ENCODE peak calls at places on chromosomes 11 and 22, in six cellular contexts. One of them, this sample, is unnamed.
A peak's percentile ranks its signal among the peaks of the same experiment; 100 is the strongest.

GRCh38 chr11:12329169-12329568 is 48.2 kb upstream of the PARVA start:
- DNase-seq in fibroblast of lung: no peak
- DNase-seq in NB4: no peak
- DNase-seq in hepatocyte: no peak
- DNase-seq in IMR-90: no peak
- DNase-seq in nephron progenitor cell: no peak
- DNase-seq in this sample: no peak

GRCh38 chr22:46542011-46542985 is 4.9 kb upstream of the CELSR1 start:
- DNase-seq in nephron progenitor cell: peak; percentile 82
- DNase-seq in NB4: peak; percentile 87
- DNase-seq in hepatocyte: peak; percentile 87
- DNase-seq in IMR-90: peak; percentile 50
- DNase-seq in fibroblast of lung: peak; percentile 50
- DNase-seq in this sample: peak; percentile 49

GRCh38 chr11:12236744-12237101 is 126.3 kb downstream of the MICAL2 start:
- DNase-seq in IMR-90: no peak
- DNase-seq in fibroblast of lung: no peak
- DNase-seq in NB4: no peak
- DNase-seq in nephron progenitor cell: no peak
- DNase-seq in hepatocyte: no peak
- DNase-seq in this sample: no peak

GRCh38 chr11:85182437-85183109 is 444.6 kb downstream of the DLG2 start:
- DNase-seq in NB4: peak; percentile 42
- DNase-seq in nephron progenitor cell: peak; percentile 25
- DNase-seq in hepatocyte: peak; percentile 71
- DNase-seq in fibroblast of lung: peak; percentile 20
- DNase-seq in IMR-90: peak; percentile 35
- DNase-seq in this sample: no peak

GRCh38 chr11:5229388-5229787 is 2.5 kb upstream of the HBB start:
- DNase-seq in IMR-90: no peak
- DNase-seq in hepatocyte: no peak
- DNase-seq in nephron progenitor cell: no peak
- DNase-seq in fibroblast of lung: no peak
- DNase-seq in NB4: no peak
- DNase-seq in this sample: no peak

GRCh38 chr22:39917776-39918493 is 17.1 kb downstream of the GRAP2 start:
- DNase-seq in fibroblast of lung: peak; percentile 30
- DNase-seq in nephron progenitor cell: no peak
- DNase-seq in NB4: no peak
- DNase-seq in hepatocyte: no peak
- DNase-seq in IMR-90: no peak
- DNase-seq in this sample: no peak

GRCh38 chr11:134576721-134577171 is 164.7 kb upstream of the B3GAT1 start:
- DNase-seq in fibroblast of lung: no peak
- DNase-seq in NB4: no peak
- DNase-seq in IMR-90: no peak
- DNase-seq in nephron progenitor cell: no peak
- DNase-seq in hepatocyte: no peak
- DNase-seq in this sample: no peak

GRCh38 chr11:113369411-113369810 is 18.2 kb upstream of the ANKK1 start:
- DNase-seq in IMR-90: no peak
- DNase-seq in nephron progenitor cell: no peak
- DNase-seq in NB4: no peak
- DNase-seq in fibroblast of lung: no peak
- DNase-seq in hepatocyte: no peak
- DNase-seq in this sample: no peak

GRCh38 chr11:4191031-4191571 is 96.5 kb downstream of the RRM1 start:
- DNase-seq in fibroblast of lung: no peak
- DNase-seq in NB4: no peak
- DNase-seq in nephron progenitor cell: no peak
- DNase-seq in IMR-90: no peak
- DNase-seq in hepatocyte: no peak
- DNase-seq in this sample: no peak

GRCh38 chr11:132674161-132674560 is 858.1 kb downstream of the OPCML start:
- DNase-seq in fibroblast of lung: no peak
- DNase-seq in hepatocyte: no peak
- DNase-seq in nephron progenitor cell: no peak
- DNase-seq in NB4: no peak
- DNase-seq in IMR-90: no peak
- DNase-seq in this sample: no peak

GRCh38 chr22:45072322-45072903 is 62.6 kb upstream of the PHF21B start:
- DNase-seq in IMR-90: peak; percentile 81
- DNase-seq in NB4: no peak
- DNase-seq in fibroblast of lung: peak; percentile 48
- DNase-seq in hepatocyte: peak; percentile 63
- DNase-seq in nephron progenitor cell: peak; percentile 40
- DNase-seq in this sample: peak; percentile 45

GRCh38 chr11:10208045-10208674 is 85.9 kb downstream of the SBF2 start:
- DNase-seq in IMR-90: peak; percentile 64
- DNase-seq in NB4: peak; percentile 57
- DNase-seq in nephron progenitor cell: no peak
- DNase-seq in hepatocyte: peak; percentile 47
- DNase-seq in fibroblast of lung: peak; percentile 74
- DNase-seq in this sample: peak; percentile 42

GRCh38 chr22:24938741-24939341 is 7.7 kb downstream of the LHFPL7 start:
- DNase-seq in fibroblast of lung: peak; percentile 46
- DNase-seq in hepatocyte: peak; percentile 72
- DNase-seq in IMR-90: peak; percentile 25
- DNase-seq in NB4: peak; percentile 60
- DNase-seq in nephron progenitor cell: peak; percentile 39
- DNase-seq in this sample: peak; percentile 20

GRCh38 chr11:112694813-112695212 is 266.4 kb upstream of the NCAM1 start:
- DNase-seq in hepatocyte: no peak
- DNase-seq in fibroblast of lung: no peak
- DNase-seq in IMR-90: no peak
- DNase-seq in nephron progenitor cell: no peak
- DNase-seq in NB4: peak; percentile 5
- DNase-seq in this sample: no peak

GRCh38 chr22:26570126-26570525 is 19.8 kb downstream of the TPST2 start:
- DNase-seq in nephron progenitor cell: no peak
- DNase-seq in NB4: no peak
- DNase-seq in hepatocyte: no peak
- DNase-seq in fibroblast of lung: no peak
- DNase-seq in IMR-90: no peak
- DNase-seq in this sample: no peak

GRCh38 chr22:46049726-46050450 is 72.9 kb upstream of the WNT7B start:
- DNase-seq in fibroblast of lung: no peak
- DNase-seq in nephron progenitor cell: no peak
- DNase-seq in NB4: peak; percentile 19
- DNase-seq in hepatocyte: no peak
- DNase-seq in IMR-90: no peak
- DNase-seq in this sample: no peak

GRCh38 chr11:129319751-129320150 is 55.9 kb upstream of the BARX2 start:
- DNase-seq in hepatocyte: no peak
- DNase-seq in nephron progenitor cell: no peak
- DNase-seq in fibroblast of lung: no peak
- DNase-seq in IMR-90: no peak
- DNase-seq in NB4: no peak
- DNase-seq in this sample: no peak

GRCh38 chr11:77602385-77603105 is 12.8 kb downstream of the AQP11 start:
- DNase-seq in hepatocyte: peak; percentile 40
- DNase-seq in IMR-90: peak; percentile 90
- DNase-seq in fibroblast of lung: peak; percentile 83
- DNase-seq in NB4: no peak
- DNase-seq in nephron progenitor cell: no peak
- DNase-seq in this sample: peak; percentile 85

GRCh38 chr11:117199061-117199915 is at the start of gene TAGLN:
- DNase-seq in NB4: no peak
- DNase-seq in fibroblast of lung: peak; percentile 90
- DNase-seq in nephron progenitor cell: peak; percentile 60
- DNase-seq in IMR-90: peak; percentile 94
- DNase-seq in hepatocyte: peak; percentile 78
- DNase-seq in this sample: peak; percentile 94

GRCh38 chr11:131938321-131938751 is 567.9 kb downstream of the NTM start:
- DNase-seq in nephron progenitor cell: no peak
- DNase-seq in hepatocyte: no peak
- DNase-seq in IMR-90: no peak
- DNase-seq in fibroblast of lung: no peak
- DNase-seq in NB4: no peak
- DNase-seq in this sample: no peak

GRCh38 chr22:48575567-48576332 is 1251.9 kb downstream of the BRD1 start:
- DNase-seq in NB4: no peak
- DNase-seq in IMR-90: no peak
- DNase-seq in fibroblast of lung: no peak
- DNase-seq in nephron progenitor cell: peak; percentile 41
- DNase-seq in hepatocyte: peak; percentile 26
- DNase-seq in this sample: no peak

GRCh38 chr22:48573766-48574165 is 1253.9 kb downstream of the BRD1 start:
- DNase-seq in fibroblast of lung: no peak
- DNase-seq in hepatocyte: no peak
- DNase-seq in NB4: no peak
- DNase-seq in IMR-90: no peak
- DNase-seq in nephron progenitor cell: no peak
- DNase-seq in this sample: no peak

GRCh38 chr22:48572951-48573350 is 1254.7 kb downstream of the BRD1 start:
- DNase-seq in hepatocyte: no peak
- DNase-seq in fibroblast of lung: no peak
- DNase-seq in IMR-90: no peak
- DNase-seq in nephron progenitor cell: no peak
- DNase-seq in NB4: no peak
- DNase-seq in this sample: no peak

GRCh38 chr22:48576333-48577013 is 1251.2 kb downstream of the BRD1 start:
- DNase-seq in IMR-90: no peak
- DNase-seq in fibroblast of lung: no peak
- DNase-seq in NB4: peak; percentile 24
- DNase-seq in hepatocyte: peak; percentile 67
- DNase-seq in nephron progenitor cell: peak; percentile 80
- DNase-seq in this sample: no peak

GRCh38 chr22:48574776-48575566 is 1252.7 kb downstream of the BRD1 start:
- DNase-seq in fibroblast of lung: peak; percentile 17
- DNase-seq in IMR-90: no peak
- DNase-seq in hepatocyte: peak; percentile 89
- DNase-seq in nephron progenitor cell: peak; percentile 86
- DNase-seq in NB4: no peak
- DNase-seq in this sample: no peak
- TF ChIP-seq CTCF in fibroblast of lung: no peak
- TF ChIP-seq CTCF in IMR-90: peak; percentile 12
- TF ChIP-seq CTCF in hepatocyte: peak; percentile 61
- TF ChIP-seq CTCF in nephron progenitor cell: peak; percentile 46
- TF ChIP-seq CTCF in NB4: no peak
- TF ChIP-seq CTCF in this sample: no peak

GRCh38 chr11:90911192-90911591 is 688.3 kb upstream of the CHORDC1 start:
- DNase-seq in NB4: no peak
- DNase-seq in fibroblast of lung: no peak
- DNase-seq in hepatocyte: no peak
- DNase-seq in nephron progenitor cell: no peak
- DNase-seq in IMR-90: no peak
- DNase-seq in this sample: no peak
- TF ChIP-seq CTCF in NB4: no peak
- TF ChIP-seq CTCF in fibroblast of lung: no peak
- TF ChIP-seq CTCF in hepatocyte: no peak
- TF ChIP-seq CTCF in nephron progenitor cell: no peak
- TF ChIP-seq CTCF in IMR-90: no peak
- TF ChIP-seq CTCF in this sample: no peak

DNA sequence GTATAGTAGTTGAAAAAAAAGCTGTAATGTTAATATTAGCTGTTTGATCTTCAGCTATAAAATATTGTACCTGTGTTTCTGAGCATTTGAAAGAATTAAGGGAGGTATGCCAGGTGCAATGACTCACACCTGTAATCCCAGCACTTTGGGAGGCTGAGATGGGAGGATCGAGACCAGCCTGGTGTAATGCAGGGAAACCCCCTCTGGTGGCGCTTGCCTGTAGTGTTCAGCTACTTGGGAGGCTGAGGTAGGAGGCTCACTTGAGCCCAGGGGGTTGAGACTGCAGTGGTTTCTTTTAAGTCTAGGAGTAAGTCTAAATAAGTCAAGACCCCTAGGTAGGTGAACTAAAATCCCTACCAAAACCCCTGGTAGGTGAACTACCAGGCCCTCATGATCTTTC is 37.1 kb downstream of the TAF1D start:
- DNase-seq in hepatocyte: no peak
- DNase-seq in nephron progenitor cell: no peak
- DNase-seq in fibroblast of lung: no peak
- DNase-seq in NB4: peak; percentile 26
- DNase-seq in IMR-90: no peak
- DNase-seq in this sample: no peak
- TF ChIP-seq CTCF in hepatocyte: no peak
- TF ChIP-seq CTCF in nephron progenitor cell: no peak
- TF ChIP-seq CTCF in fibroblast of lung: no peak
- TF ChIP-seq CTCF in NB4: no peak
- TF ChIP-seq CTCF in IMR-90: no peak
- TF ChIP-seq CTCF in this sample: peak; percentile 40

DNA sequence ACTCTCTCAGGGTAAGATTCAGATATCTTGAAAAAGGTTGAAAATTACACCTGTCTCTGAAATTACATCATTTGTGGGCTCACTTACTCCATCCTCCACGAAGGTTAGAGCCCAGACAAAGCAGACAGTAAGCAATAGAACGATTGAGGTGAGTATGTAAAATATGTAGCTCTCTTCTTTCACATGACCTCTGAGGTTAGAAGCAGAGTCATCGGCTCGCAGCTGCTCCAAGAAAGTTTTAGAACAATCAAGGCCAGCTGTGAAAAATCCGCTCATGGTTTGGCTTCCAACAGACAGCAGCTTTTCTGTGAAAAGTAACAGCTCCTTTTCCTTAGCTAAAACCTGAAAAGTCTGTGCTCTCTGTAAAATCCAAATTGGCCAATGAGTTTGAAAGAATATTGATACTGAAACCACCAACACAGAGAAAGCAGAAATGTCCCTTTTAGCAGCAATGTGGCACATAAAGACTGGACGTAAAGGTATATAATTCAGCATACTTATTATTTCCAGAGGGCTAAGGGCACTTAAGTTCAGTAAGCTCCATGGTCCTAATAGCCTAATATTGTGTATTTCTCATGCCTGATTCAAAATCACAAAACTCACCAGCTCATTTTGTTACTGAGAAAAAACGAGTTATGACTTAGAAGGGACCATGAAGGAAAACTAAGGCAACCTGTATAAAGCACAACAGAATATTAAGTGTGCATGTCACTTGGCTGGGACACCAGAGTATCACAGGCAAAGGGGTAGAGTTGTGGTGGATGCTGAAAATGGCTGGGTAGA is 78.2 kb downstream of the FAM76B start:
- DNase-seq in hepatocyte: no peak
- DNase-seq in NB4: no peak
- DNase-seq in fibroblast of lung: peak; percentile 18
- DNase-seq in nephron progenitor cell: no peak
- DNase-seq in IMR-90: peak; percentile 14
- DNase-seq in this sample: no peak
- TF ChIP-seq CTCF in hepatocyte: no peak
- TF ChIP-seq CTCF in NB4: no peak
- TF ChIP-seq CTCF in fibroblast of lung: no peak
- TF ChIP-seq CTCF in nephron progenitor cell: no peak
- TF ChIP-seq CTCF in IMR-90: no peak
- TF ChIP-seq CTCF in this sample: no peak

DNA sequence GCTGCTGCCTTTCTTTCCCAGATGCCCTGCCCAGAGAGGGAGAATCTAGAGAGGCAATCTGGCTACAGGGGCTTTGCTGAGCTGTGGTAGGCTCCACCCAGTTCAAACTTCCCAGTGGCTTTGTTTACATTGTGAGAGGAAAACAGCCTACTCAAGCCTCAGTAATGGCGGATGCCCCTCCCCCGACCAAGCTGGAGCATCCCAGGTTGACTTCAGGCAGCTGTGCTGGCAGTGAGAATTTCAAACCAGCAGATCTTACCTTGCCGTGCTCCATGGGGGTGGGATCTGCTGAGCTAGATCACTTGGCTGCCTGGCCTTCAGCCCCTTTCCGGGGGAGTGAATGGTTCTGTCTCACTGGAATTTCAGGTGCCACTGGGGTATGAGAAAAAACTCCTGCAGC is 12.2 kb downstream of the BDNF start:
- DNase-seq in NB4: no peak
- DNase-seq in IMR-90: no peak
- DNase-seq in fibroblast of lung: no peak
- DNase-seq in hepatocyte: no peak
- DNase-seq in nephron progenitor cell: peak; percentile 16
- DNase-seq in this sample: no peak
- TF ChIP-seq CTCF in NB4: no peak
- TF ChIP-seq CTCF in IMR-90: no peak
- TF ChIP-seq CTCF in fibroblast of lung: no peak
- TF ChIP-seq CTCF in hepatocyte: no peak
- TF ChIP-seq CTCF in nephron progenitor cell: no peak
- TF ChIP-seq CTCF in this sample: no peak